ENCODE peak calls at places on chromosome 11, in five cellular contexts. K, H, U, G and C are unnamed samples.

GRCh38 chr11:129935723-129936122 is 40.3 kb upstream of the NFRKB start:
- DNase-seq in U (no peak), G (no peak), K (no peak), H (no peak), C (no peak)

GRCh38 chr11:43145653-43146052 is 166.1 kb upstream of the API5 start:
- DNase-seq in G (no peak), U (no peak), H (no peak), K (no peak), C (no peak)

GRCh38 chr11:47586043-47586442 is 435 bp upstream of the FAM180B start:
- DNase-seq in K (no peak), G (no peak), H (no peak), U (no peak), C (no peak)

GRCh38 chr11:76738618-76739220 is 44.4 kb upstream of the TSKU start:
- DNase-seq in H (no peak), U (no peak), G (no peak), K (no peak), C (no peak)

GRCh38 chr11:96050435-96051182 is 126.7 kb upstream of the MTMR2 start:
- DNase-seq in G (peak), K (no peak), U (no peak), H (no peak), C (no peak)

GRCh38 chr11:10267821-10268220 is 26.2 kb downstream of the SBF2 start:
- DNase-seq in G (peak), K (no peak), H (no peak), U (no peak), C (no peak)

GRCh38 chr11:119175493-119176077 is 7.1 kb downstream of the NLRX1 start:
- DNase-seq in G (no peak), H (no peak), U (no peak), K (peak), C (peak)

GRCh38 chr11:32418836-32419235 is 16.5 kb downstream of the WT1 start:
- DNase-seq in G (peak), K (no peak), H (no peak), U (no peak), C (peak)

GRCh38 chr11:43197357-43197756 is 114.4 kb upstream of the API5 start:
- DNase-seq in G (no peak), H (no peak), K (no peak), U (no peak), C (no peak)

GRCh38 chr11:130999992-131000770 is 83.9 kb upstream of the SNX19 start:
- DNase-seq in K (peak), G (peak), U (no peak), H (no peak), C (peak)

GRCh38 chr11:29452131-29452530 is 564.7 kb downstream of the KCNA4 start:
- DNase-seq in U (no peak), H (no peak), K (peak), G (peak), C (peak)

GRCh38 chr11:74681686-74682651 is 49.3 kb downstream of the CHRDL2 start:
- DNase-seq in G (no peak), K (no peak), H (peak), U (no peak), C (peak)

GRCh38 chr11:26860411-26860810 is 133.5 kb upstream of the FIBIN start:
- DNase-seq in K (no peak), H (no peak), U (no peak), G (peak), C (no peak)

GRCh38 chr11:74849525-74850391 is 99.1 kb downstream of the XRRA1 start:
- DNase-seq in H (no peak), U (no peak), K (peak), G (peak), C (peak)

GRCh38 chr11:67645521-67646457 is 4.7 kb downstream of the ACY3 start:
- DNase-seq in G (no peak), H (peak), K (no peak), U (no peak), C (no peak)

GRCh38 chr11:67648140-67648795 is 2.3 kb downstream of the ACY3 start:
- DNase-seq in K (no peak), H (peak), U (no peak), G (no peak), C (no peak)

GRCh38 chr11:67644472-67645418 is 5.2 kb upstream of the TBX10 start:
- DNase-seq in U (no peak), G (no peak), H (no peak), K (no peak), C (no peak)

GRCh38 chr11:67647471-67647870 is 3.1 kb downstream of the ACY3 start:
- DNase-seq in H (no peak), U (no peak), G (no peak), K (no peak), C (no peak)

GRCh38 chr11:67646535-67647336 is 3.8 kb downstream of the ACY3 start:
- DNase-seq in H (peak), K (no peak), G (no peak), U (no peak), C (no peak)
- TF ChIP-seq CTCF in H (no peak), K (no peak), G (no peak), U (no peak), C (no peak)

GRCh38 chr11:2164861-2165555 is 4.0 kb upstream of the INS start:
- DNase-seq in G (no peak), H (peak), K (no peak), U (no peak), C (no peak)

GRCh38 chr11:2167141-2168045 is 4.2 kb downstream of the TH start:
- DNase-seq in H (no peak), K (no peak), G (no peak), U (no peak), C (no peak)

GRCh38 chr11:2165571-2165970 is 4.6 kb upstream of the INS start:
- DNase-seq in U (no peak), G (no peak), K (no peak), H (no peak), C (no peak)

GRCh38 chr11:2168286-2169000 is 3.2 kb downstream of the TH start:
- DNase-seq in U (peak), H (no peak), G (no peak), K (no peak), C (no peak)

DNA sequence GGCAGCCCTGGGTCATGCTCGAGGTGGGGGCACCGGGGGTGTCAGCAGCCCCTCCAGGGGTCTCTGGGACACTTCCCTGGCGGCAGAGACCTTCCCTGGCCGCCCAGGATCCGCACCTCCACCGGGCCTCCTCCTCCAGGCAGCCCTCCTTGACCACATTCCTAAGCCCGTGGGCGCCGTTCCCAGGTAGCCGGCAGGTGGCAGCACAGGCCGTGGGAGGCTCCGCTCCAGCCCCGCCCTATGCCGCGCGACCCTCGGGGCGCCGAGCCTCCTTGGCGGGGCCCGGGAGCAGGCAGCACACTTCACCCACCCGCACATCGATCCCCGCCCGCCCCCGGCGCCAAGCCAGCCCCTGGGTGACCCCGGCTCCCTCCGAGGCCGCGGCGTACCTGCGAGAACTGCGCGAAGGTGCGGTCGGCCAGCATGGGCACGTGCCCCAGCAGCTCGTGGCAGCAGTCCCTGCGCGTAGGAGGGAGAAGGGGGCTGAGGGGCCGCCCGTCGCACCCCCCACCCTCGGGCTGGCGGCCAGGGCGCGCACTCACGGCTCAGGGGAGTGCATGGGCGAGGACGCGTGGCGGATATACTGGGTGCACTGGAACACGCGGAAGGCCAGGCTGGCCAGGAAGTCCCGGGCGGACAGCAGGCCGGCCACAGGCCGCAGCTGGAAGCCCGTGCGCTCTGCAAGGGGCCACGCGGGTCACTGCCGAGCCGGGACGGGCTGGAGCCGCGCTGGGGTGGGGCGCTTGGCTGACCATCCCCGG is 5.3 kb upstream of the INS start:
- DNase-seq in K (peak), U (peak), H (no peak), G (no peak), C (no peak)
- TF ChIP-seq CTCF in K (peak), U (peak), H (peak), G (peak), C (peak)

GRCh38 chr11:113538801-113539200 is 63.6 kb upstream of the DRD2 start:
- DNase-seq in G (no peak), U (no peak), K (no peak), H (no peak), C (no peak)
- TF ChIP-seq CTCF in G (no peak), U (no peak), K (no peak), H (no peak), C (no peak)

GRCh38 chr11:69746140-69746539 is 29.0 kb downstream of the FGF4 start:
- DNase-seq in G (no peak), K (no peak), H (no peak), U (no peak), C (no peak)

GRCh38 chr11:69746780-69747742 is 28.1 kb downstream of the FGF4 start:
- DNase-seq in H (no peak), G (no peak), U (no peak), K (no peak), C (no peak)

GRCh38 chr11:69745201-69745600 is 29.9 kb downstream of the FGF4 start:
- DNase-seq in U (no peak), H (no peak), G (no peak), K (no peak), C (no peak)

GRCh38 chr11:69748637-69749036 is 26.5 kb downstream of the FGF4 start:
- DNase-seq in H (no peak), G (no peak), U (no peak), K (no peak), C (no peak)

GRCh38 chr11:69744435-69744834 is 30.7 kb downstream of the FGF4 start:
- DNase-seq in U (no peak), G (peak), H (no peak), K (peak), C (no peak)
- TF ChIP-seq CTCF in U (no peak), G (no peak), H (no peak), K (no peak), C (no peak)

DNA sequence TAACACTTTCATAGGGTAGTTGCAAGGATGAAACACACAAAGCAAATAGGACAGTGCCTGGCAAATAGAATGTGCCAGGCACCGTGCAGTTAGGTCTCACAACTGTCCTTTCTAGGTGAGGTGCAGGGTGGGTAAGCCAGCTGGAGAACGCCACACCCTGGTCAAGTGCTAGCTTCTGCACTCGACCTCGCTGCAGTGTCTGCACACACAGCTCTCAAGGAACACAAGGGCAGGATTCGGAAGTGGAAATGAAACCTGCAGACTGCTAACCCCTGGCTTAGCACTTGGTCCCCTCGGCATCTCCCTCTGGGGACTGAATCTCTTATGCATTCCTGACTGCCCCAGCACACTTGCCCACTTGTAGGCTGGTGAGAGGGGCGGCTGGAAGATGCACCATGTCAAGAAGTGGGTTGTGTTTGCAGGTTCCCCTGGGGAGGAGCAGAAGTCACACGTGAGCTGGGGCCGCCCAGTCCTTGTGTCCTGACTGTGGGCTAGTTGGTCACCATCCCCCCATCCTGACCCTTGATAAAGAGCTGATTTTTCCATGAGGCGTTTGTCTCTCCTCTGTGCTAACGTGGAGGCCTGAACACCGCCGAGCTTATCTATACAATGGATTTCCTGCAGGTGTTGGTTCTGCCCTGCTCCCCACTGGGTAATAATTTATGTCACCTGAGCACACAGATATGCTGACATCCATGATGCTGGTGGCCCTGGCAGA is 89.0 kb downstream of the MICAL2 start:
- DNase-seq in U (no peak), H (no peak), G (no peak), K (no peak), C (no peak)
- TF ChIP-seq CTCF in U (no peak), H (no peak), G (no peak), K (no peak), C (no peak)

DNA sequence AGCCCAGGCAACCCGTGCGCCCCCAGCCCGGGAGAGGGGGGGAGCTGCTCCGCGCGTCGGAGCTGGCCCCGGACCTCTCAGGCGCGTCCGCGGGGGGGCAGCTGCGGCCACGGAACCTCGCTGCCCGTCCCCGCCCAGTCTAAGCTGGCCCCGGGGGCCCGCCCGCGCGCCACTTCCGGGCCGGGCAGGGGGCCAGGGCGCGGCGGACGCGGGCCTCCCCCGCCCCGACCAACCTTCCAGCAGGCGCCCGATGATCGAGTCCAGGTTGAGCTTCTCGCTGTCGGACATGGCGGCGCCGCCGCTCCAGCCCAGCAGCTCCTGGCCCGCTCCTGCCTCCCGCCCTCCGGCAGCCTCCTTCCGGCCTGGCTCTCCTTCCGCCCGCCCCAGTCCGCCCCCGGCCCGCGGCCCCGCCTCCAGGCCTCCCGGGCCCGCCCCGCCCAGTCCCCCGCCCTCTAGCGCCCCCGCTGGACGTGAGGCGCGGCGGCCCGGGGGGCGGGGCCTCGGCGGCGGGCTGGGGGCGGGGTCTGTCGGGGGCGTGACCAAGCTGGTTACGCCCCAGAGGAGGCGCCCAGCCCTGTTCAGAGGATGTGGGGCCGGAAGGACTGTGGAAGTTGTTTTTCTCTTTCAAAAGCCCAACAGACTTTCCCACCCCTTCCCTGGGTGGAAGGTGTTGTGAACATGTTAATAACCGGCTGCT is at the start of gene PPP1CA:
- DNase-seq in U (peak), G (peak), K (peak), H (peak), C (peak)
- TF ChIP-seq CTCF in U (peak), G (no peak), K (peak), H (peak), C (peak)

GRCh38 chr11:440065-441042 is 1.5 kb downstream of the ANO9 start:
- DNase-seq in K (peak), G (no peak), H (no peak), U (no peak), C (no peak)
- TF ChIP-seq CTCF in K (no peak), G (peak), H (no peak), U (no peak), C (peak)

GRCh38 chr11:8356216-8356615 is 92.5 kb upstream of the LMO1 start:
- DNase-seq in H (no peak), U (no peak), G (no peak), K (no peak), C (no peak)

GRCh38 chr11:8355418-8355742 is 91.7 kb upstream of the LMO1 start:
- DNase-seq in H (no peak), K (no peak), U (no peak), G (no peak), C (no peak)

GRCh38 chr11:8356731-8357504 is 93.2 kb upstream of the LMO1 start:
- DNase-seq in K (no peak), U (peak), H (no peak), G (no peak), C (no peak)

GRCh38 chr11:8352852-8353505 is 89.3 kb upstream of the LMO1 start:
- DNase-seq in K (no peak), G (no peak), H (no peak), U (no peak), C (peak)

DNA sequence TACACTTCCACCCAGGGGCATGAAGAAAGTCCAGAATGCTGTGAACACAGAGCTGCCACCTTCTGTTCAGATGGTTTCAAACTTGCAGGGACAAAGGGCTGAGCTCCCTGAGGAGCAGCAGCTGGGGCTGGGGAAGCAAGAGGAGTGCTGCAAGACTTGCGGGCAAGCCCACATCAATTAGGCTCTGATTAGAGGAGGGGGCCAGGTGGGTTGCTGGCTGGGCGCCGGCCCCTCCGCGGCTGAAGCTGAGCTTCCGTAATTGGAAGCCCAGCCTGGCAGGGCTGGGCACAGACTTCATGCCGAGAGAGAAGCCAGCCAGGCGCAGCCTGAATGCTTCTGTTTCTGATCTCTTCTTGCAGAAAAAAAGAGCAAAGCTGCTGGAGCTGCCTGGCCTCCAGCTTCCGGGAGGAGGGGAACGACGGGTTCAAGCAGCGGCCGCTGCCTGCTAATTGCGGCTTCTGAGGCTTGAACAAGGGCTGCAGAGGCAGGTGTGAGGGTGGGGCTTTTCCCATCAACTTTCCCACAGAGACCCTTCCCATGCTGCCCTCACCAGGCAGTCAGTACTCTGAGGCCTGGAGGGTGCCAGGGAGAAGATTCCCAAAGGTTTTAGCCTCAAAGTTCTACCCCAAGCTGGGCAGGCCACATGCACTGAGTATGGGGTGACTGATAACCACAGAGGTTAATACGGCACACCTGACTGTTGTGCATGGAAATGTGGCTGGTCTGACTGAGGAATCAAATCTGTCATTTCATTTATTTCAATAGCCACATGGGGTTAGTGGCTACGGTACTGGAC is 91.1 kb upstream of the LMO1 start:
- DNase-seq in K (no peak), H (peak), G (no peak), U (peak), C (peak)
- TF ChIP-seq CTCF in K (no peak), H (no peak), G (no peak), U (no peak), C (peak)